ENCODE peak calls at places on chromosomes 11 and 22, in five cellular contexts. O is IMR-90; B is MM.1S; U is activated naive CD8-positive, alpha-beta T cell treated with anti-CD3 and anti-CD28 coated beads for 36 hours; A is stimulated activated CD4-positive, alpha-beta T cell treated with anti-CD3 and anti-CD28 coated beads, Interleukin-15, amount 100 ng/mL, for 48 hours. E is an unnamed sample.

GRCh38 chr11:126734752-126735151 is 265.8 kb downstream of the KIRREL3 start:
- DNase-seq in O (no peak), B (no peak), U (no peak), A (no peak), E (no peak)

GRCh38 chr11:70697701-70698100 is 299.4 kb downstream of the CTTN start:
- DNase-seq in O (no peak), B (no peak), U (no peak), A (no peak), E (no peak)

GRCh38 chr11:77140231-77140959 is 12.3 kb downstream of the MYO7A start:
- DNase-seq in O (peak; percentile 47), B (no peak), U (no peak), A (no peak), E (peak; percentile 52)

GRCh38 chr11:95977534-95978174 is 53.7 kb upstream of the MTMR2 start:
- DNase-seq in O (peak; percentile 69), B (no peak), U (no peak), A (no peak), E (no peak)

GRCh38 chr22:38412435-38413084 is 42.4 kb downstream of the KCNJ4 start:
- DNase-seq in O (no peak), B (peak; percentile 15), U (peak; percentile 68), A (peak; percentile 41), E (peak; percentile 86)

GRCh38 chr11:20020716-20021115 is 139.6 kb downstream of the DBX1 start:
- DNase-seq in O (no peak), B (no peak), U (no peak), A (no peak), E (no peak)

GRCh38 chr22:39249081-39249704 is 4.4 kb upstream of the PDGFB start:
- DNase-seq in O (no peak), B (no peak), U (no peak), A (no peak), E (peak; percentile 93)

GRCh38 chr11:47689480-47689879 is 25.7 kb downstream of the AGBL2 start:
- DNase-seq in O (no peak), B (no peak), U (no peak), A (no peak), E (no peak)

GRCh38 chr22:24106385-24107381 is 74.6 kb upstream of the SUSD2 start:
- DNase-seq in O (no peak), B (peak; percentile 54), U (peak; percentile 18), A (no peak), E (peak; percentile 14)

GRCh38 chr11:22785251-22785650 is 44.4 kb downstream of the SVIP start:
- DNase-seq in O (peak; percentile 57), B (no peak), U (no peak), A (no peak), E (no peak)

GRCh38 chr11:13668957-13669521 is 571 bp downstream of the FAR1 start:
- DNase-seq in O (peak; percentile 7), B (peak; percentile 64), U (peak; percentile 58), A (peak; percentile 24), E (peak; percentile 51)

GRCh38 chr11:57379732-57380131 is 1.2 kb downstream of the PRG3 start:
- DNase-seq in O (peak; percentile 24), B (peak; percentile 11), U (no peak), A (no peak), E (peak; percentile 35)

GRCh38 chr22:45884201-45885067 is 92.5 kb downstream of the WNT7B start:
- DNase-seq in O (no peak), B (no peak), U (no peak), A (no peak), E (no peak)

GRCh38 chr11:65121447-65121864 is 478 bp downstream of the FAU start:
- DNase-seq in O (no peak), B (peak; percentile 30), U (no peak), A (no peak), E (peak; percentile 58)

GRCh38 chr22:20090730-20091240 is 10.7 kb downstream of the DGCR8 start:
- DNase-seq in O (no peak), B (no peak), U (no peak), A (no peak), E (no peak)

GRCh38 chr11:21727102-21727501 is 465.8 kb upstream of the ANO5 start:
- DNase-seq in O (no peak), B (no peak), U (no peak), A (no peak), E (no peak)

GRCh38 chr11:31958086-31958735 is 132.7 kb upstream of the RCN1 start:
- DNase-seq in O (peak; percentile 29), B (peak; percentile 74), U (peak; percentile 60), A (peak; percentile 56), E (peak; percentile 49)

GRCh38 chr11:12478743-12479142 is 101.4 kb downstream of the PARVA start:
- DNase-seq in O (peak; percentile 51), B (no peak), U (no peak), A (no peak), E (no peak)

GRCh38 chr22:46063861-46064235 is 86.5 kb upstream of the PPARA start:
- DNase-seq in O (no peak), B (no peak), U (no peak), A (no peak), E (no peak)

GRCh38 chr11:95512177-95512576 is 277.4 kb downstream of the FAM76B start:
- DNase-seq in O (peak; percentile 69), B (no peak), U (no peak), A (no peak), E (no peak)

GRCh38 chr11:117199916-117200812 is 994 bp downstream of the TAGLN start:
- DNase-seq in O (no peak), B (no peak), U (no peak), A (no peak), E (no peak)

E was measured in RPMI8226.